ENCODE peak calls at places on chromosomes 6 and 20, in six cellular contexts. One of them, this sample, is unnamed.

GRCh38 chr20:62794007-62794724 is 2.1 kb upstream of the MRGBP start:
- DNase-seq in tibial nerve: peak
- DNase-seq in RWPE1: peak
- DNase-seq in GM13977: peak
- DNase-seq in esophagus squamous epithelium: peak
- DNase-seq in AG10803: peak
- DNase-seq in this sample: peak

GRCh38 chr20:64114356-64114971 is 7.1 kb upstream of the NPBWR2 start:
- DNase-seq in AG10803: no peak
- DNase-seq in tibial nerve: no peak
- DNase-seq in esophagus squamous epithelium: no peak
- DNase-seq in GM13977: no peak
- DNase-seq in RWPE1: no peak
- DNase-seq in this sample: peak

GRCh38 chr20:49534314-49534713 is 33.6 kb downstream of the PTGIS start:
- DNase-seq in tibial nerve: peak
- DNase-seq in AG10803: peak
- DNase-seq in RWPE1: peak
- DNase-seq in esophagus squamous epithelium: no peak
- DNase-seq in GM13977: peak
- DNase-seq in this sample: no peak

GRCh38 chr20:10433014-10433622 is 904 bp downstream of the MKKS start:
- DNase-seq in esophagus squamous epithelium: no peak
- DNase-seq in AG10803: no peak
- DNase-seq in GM13977: no peak
- DNase-seq in RWPE1: no peak
- DNase-seq in tibial nerve: no peak
- DNase-seq in this sample: no peak

GRCh38 chr6:158060447-158061360 is 79.0 kb downstream of the SYNJ2 start:
- DNase-seq in RWPE1: peak
- DNase-seq in esophagus squamous epithelium: peak
- DNase-seq in AG10803: peak
- DNase-seq in tibial nerve: peak
- DNase-seq in GM13977: no peak
- DNase-seq in this sample: peak

GRCh38 chr6:137920331-137920730 is 53.3 kb downstream of the TNFAIP3 start:
- DNase-seq in RWPE1: no peak
- DNase-seq in esophagus squamous epithelium: no peak
- DNase-seq in GM13977: no peak
- DNase-seq in tibial nerve: no peak
- DNase-seq in AG10803: no peak
- DNase-seq in this sample: no peak

GRCh38 chr6:13194852-13195251 is 133.5 kb downstream of the TBC1D7 start:
- DNase-seq in esophagus squamous epithelium: no peak
- DNase-seq in tibial nerve: peak
- DNase-seq in GM13977: peak
- DNase-seq in RWPE1: peak
- DNase-seq in AG10803: peak
- DNase-seq in this sample: peak

GRCh38 chr6:131828080-131828479 is 20.3 kb downstream of the ENPP1 start:
- DNase-seq in esophagus squamous epithelium: no peak
- DNase-seq in AG10803: peak
- DNase-seq in GM13977: no peak
- DNase-seq in tibial nerve: peak
- DNase-seq in RWPE1: no peak
- DNase-seq in this sample: peak

GRCh38 chr6:2715737-2716136 is 35.0 kb downstream of the MYLK4 start:
- DNase-seq in tibial nerve: no peak
- DNase-seq in AG10803: no peak
- DNase-seq in esophagus squamous epithelium: no peak
- DNase-seq in GM13977: no peak
- DNase-seq in RWPE1: no peak
- DNase-seq in this sample: no peak

GRCh38 chr6:134047673-134048072 is 4.8 kb downstream of the SLC2A12 start:
- DNase-seq in esophagus squamous epithelium: no peak
- DNase-seq in tibial nerve: no peak
- DNase-seq in RWPE1: no peak
- DNase-seq in GM13977: no peak
- DNase-seq in AG10803: no peak
- DNase-seq in this sample: no peak

GRCh38 chr6:7720346-7720745 is 5.6 kb upstream of the BMP6 start:
- DNase-seq in AG10803: no peak
- DNase-seq in esophagus squamous epithelium: no peak
- DNase-seq in tibial nerve: no peak
- DNase-seq in RWPE1: no peak
- DNase-seq in GM13977: no peak
- DNase-seq in this sample: no peak

GRCh38 chr6:133474516-133474915 is 233.4 kb downstream of the EYA4 start:
- DNase-seq in AG10803: no peak
- DNase-seq in GM13977: no peak
- DNase-seq in tibial nerve: no peak
- DNase-seq in RWPE1: no peak
- DNase-seq in esophagus squamous epithelium: no peak
- DNase-seq in this sample: no peak

GRCh38 chr20:62358728-62359490 is 8.2 kb downstream of the LAMA5 start:
- DNase-seq in AG10803: no peak
- DNase-seq in tibial nerve: no peak
- DNase-seq in RWPE1: no peak
- DNase-seq in esophagus squamous epithelium: no peak
- DNase-seq in GM13977: no peak
- DNase-seq in this sample: no peak

GRCh38 chr20:1469306-1469905 is 2.8 kb upstream of the NSFL1C start:
- DNase-seq in RWPE1: no peak
- DNase-seq in GM13977: no peak
- DNase-seq in esophagus squamous epithelium: no peak
- DNase-seq in AG10803: no peak
- DNase-seq in tibial nerve: no peak
- DNase-seq in this sample: no peak

GRCh38 chr20:43669332-43669731 is 2.4 kb downstream of the MYBL2 start:
- DNase-seq in RWPE1: peak
- DNase-seq in esophagus squamous epithelium: no peak
- DNase-seq in tibial nerve: no peak
- DNase-seq in GM13977: no peak
- DNase-seq in AG10803: peak
- DNase-seq in this sample: no peak

GRCh38 chr6:113994934-113995342 is 24.0 kb upstream of the HDAC2 start:
- DNase-seq in esophagus squamous epithelium: no peak
- DNase-seq in GM13977: peak
- DNase-seq in tibial nerve: peak
- DNase-seq in RWPE1: peak
- DNase-seq in AG10803: peak
- DNase-seq in this sample: no peak

GRCh38 chr6:106381223-106381622 is 20.7 kb downstream of the CRYBG1 start:
- DNase-seq in GM13977: no peak
- DNase-seq in AG10803: no peak
- DNase-seq in RWPE1: no peak
- DNase-seq in esophagus squamous epithelium: no peak
- DNase-seq in tibial nerve: no peak
- DNase-seq in this sample: no peak

GRCh38 chr6:56223995-56224394 is 23.4 kb downstream of the COL21A1 start:
- DNase-seq in esophagus squamous epithelium: no peak
- DNase-seq in tibial nerve: no peak
- DNase-seq in RWPE1: peak
- DNase-seq in GM13977: no peak
- DNase-seq in AG10803: peak
- DNase-seq in this sample: no peak

GRCh38 chr6:133973109-133973971 is 20.3 kb downstream of the TBPL1 start:
- DNase-seq in esophagus squamous epithelium: no peak
- DNase-seq in tibial nerve: no peak
- DNase-seq in AG10803: peak
- DNase-seq in RWPE1: peak
- DNase-seq in GM13977: peak
- DNase-seq in this sample: no peak

GRCh38 chr20:2671977-2672376 is 8.0 kb upstream of the IDH3B start:
- DNase-seq in GM13977: no peak
- DNase-seq in tibial nerve: no peak
- DNase-seq in RWPE1: no peak
- DNase-seq in AG10803: no peak
- DNase-seq in esophagus squamous epithelium: no peak
- DNase-seq in this sample: no peak

GRCh38 chr6:97401533-97401932 is 118.5 kb upstream of the MMS22L start:
- DNase-seq in esophagus squamous epithelium: no peak
- DNase-seq in RWPE1: no peak
- DNase-seq in GM13977: no peak
- DNase-seq in tibial nerve: no peak
- DNase-seq in AG10803: peak
- DNase-seq in this sample: no peak

GRCh38 chr6:163585932-163586437 is 171.5 kb downstream of the QKI start:
- DNase-seq in esophagus squamous epithelium: no peak
- DNase-seq in tibial nerve: peak
- DNase-seq in RWPE1: peak
- DNase-seq in GM13977: no peak
- DNase-seq in AG10803: peak
- DNase-seq in this sample: peak

GRCh38 chr6:141026504-141026903 is 1106.2 kb upstream of the GJE1 start:
- DNase-seq in GM13977: no peak
- DNase-seq in esophagus squamous epithelium: no peak
- DNase-seq in tibial nerve: no peak
- DNase-seq in AG10803: no peak
- DNase-seq in RWPE1: no peak
- DNase-seq in this sample: no peak

GRCh38 chr20:53099851-53100250 is 127.7 kb downstream of the TSHZ2 start:
- DNase-seq in AG10803: peak
- DNase-seq in RWPE1: no peak
- DNase-seq in GM13977: no peak
- DNase-seq in esophagus squamous epithelium: no peak
- DNase-seq in tibial nerve: no peak
- DNase-seq in this sample: no peak
- TF ChIP-seq CTCF in AG10803: no peak
- TF ChIP-seq CTCF in RWPE1: no peak
- TF ChIP-seq CTCF in GM13977: no peak
- TF ChIP-seq CTCF in esophagus squamous epithelium: no peak
- TF ChIP-seq CTCF in tibial nerve: no peak
- TF ChIP-seq CTCF in this sample: no peak

GRCh38 chr20:23765578-23765977 is 14.8 kb upstream of the CST1 start:
- DNase-seq in esophagus squamous epithelium: no peak
- DNase-seq in AG10803: no peak
- DNase-seq in RWPE1: no peak
- DNase-seq in tibial nerve: no peak
- DNase-seq in GM13977: no peak
- DNase-seq in this sample: no peak

GRCh38 chr20:23763345-23763744 is 12.6 kb upstream of the CST1 start:
- DNase-seq in tibial nerve: no peak
- DNase-seq in AG10803: no peak
- DNase-seq in GM13977: no peak
- DNase-seq in esophagus squamous epithelium: no peak
- DNase-seq in RWPE1: no peak
- DNase-seq in this sample: no peak

GRCh38 chr20:23770384-23770783 is 19.6 kb upstream of the CST1 start:
- DNase-seq in RWPE1: no peak
- DNase-seq in esophagus squamous epithelium: no peak
- DNase-seq in AG10803: no peak
- DNase-seq in tibial nerve: no peak
- DNase-seq in GM13977: no peak
- DNase-seq in this sample: no peak

GRCh38 chr20:23766531-23766930 is 15.8 kb upstream of the CST1 start:
- DNase-seq in GM13977: no peak
- DNase-seq in AG10803: no peak
- DNase-seq in RWPE1: no peak
- DNase-seq in esophagus squamous epithelium: no peak
- DNase-seq in tibial nerve: no peak
- DNase-seq in this sample: no peak
- TF ChIP-seq CTCF in GM13977: no peak
- TF ChIP-seq CTCF in AG10803: no peak
- TF ChIP-seq CTCF in RWPE1: no peak
- TF ChIP-seq CTCF in esophagus squamous epithelium: no peak
- TF ChIP-seq CTCF in tibial nerve: no peak
- TF ChIP-seq CTCF in this sample: no peak

DNA sequence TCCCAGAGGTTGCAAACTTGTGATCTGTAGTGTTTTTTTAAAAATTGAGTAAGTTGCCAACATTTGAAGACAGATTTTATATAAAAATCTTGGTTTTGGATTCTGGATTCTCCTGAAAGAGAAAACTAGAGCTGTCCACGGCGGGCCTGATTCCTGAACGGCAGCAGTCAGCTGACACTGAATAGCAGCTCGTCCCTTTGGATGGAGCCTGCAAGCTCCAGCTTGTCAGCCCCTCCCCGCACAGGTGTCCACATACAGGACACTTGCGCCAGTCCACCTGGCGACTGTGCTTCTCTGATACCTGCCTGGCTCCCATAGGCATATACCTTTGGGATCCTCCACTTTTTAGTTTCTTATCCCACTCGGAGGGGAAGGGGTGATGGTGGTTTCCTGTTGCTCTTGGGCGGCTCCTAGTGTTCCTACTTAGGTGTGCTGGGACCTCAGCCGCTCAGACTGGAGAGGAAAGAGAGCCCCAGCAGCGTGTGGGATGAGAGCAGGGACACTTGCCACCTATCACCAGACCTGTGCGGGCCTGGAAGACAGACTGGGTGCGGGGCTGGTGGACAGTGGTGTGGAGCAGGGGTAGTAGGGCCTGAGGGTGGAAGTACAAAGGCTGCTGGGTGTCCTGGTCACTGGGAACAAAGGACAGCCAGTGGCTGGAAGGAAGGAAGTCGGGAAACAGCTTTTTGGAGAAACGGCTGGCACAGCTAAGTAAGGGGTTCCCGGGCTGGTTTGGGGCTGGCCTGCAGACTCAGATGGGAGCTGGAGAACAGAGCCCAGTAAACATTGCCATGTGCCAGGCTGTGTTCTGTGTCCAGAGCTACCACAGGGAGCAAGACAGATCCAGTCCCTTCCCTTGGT is 18.3 kb downstream of the GHRH start:
- DNase-seq in GM13977: no peak
- DNase-seq in RWPE1: no peak
- DNase-seq in tibial nerve: no peak
- DNase-seq in esophagus squamous epithelium: no peak
- DNase-seq in AG10803: no peak
- DNase-seq in this sample: no peak
- TF ChIP-seq CTCF in GM13977: no peak
- TF ChIP-seq CTCF in RWPE1: no peak
- TF ChIP-seq CTCF in tibial nerve: no peak
- TF ChIP-seq CTCF in esophagus squamous epithelium: no peak
- TF ChIP-seq CTCF in AG10803: no peak
- TF ChIP-seq CTCF in this sample: no peak

DNA sequence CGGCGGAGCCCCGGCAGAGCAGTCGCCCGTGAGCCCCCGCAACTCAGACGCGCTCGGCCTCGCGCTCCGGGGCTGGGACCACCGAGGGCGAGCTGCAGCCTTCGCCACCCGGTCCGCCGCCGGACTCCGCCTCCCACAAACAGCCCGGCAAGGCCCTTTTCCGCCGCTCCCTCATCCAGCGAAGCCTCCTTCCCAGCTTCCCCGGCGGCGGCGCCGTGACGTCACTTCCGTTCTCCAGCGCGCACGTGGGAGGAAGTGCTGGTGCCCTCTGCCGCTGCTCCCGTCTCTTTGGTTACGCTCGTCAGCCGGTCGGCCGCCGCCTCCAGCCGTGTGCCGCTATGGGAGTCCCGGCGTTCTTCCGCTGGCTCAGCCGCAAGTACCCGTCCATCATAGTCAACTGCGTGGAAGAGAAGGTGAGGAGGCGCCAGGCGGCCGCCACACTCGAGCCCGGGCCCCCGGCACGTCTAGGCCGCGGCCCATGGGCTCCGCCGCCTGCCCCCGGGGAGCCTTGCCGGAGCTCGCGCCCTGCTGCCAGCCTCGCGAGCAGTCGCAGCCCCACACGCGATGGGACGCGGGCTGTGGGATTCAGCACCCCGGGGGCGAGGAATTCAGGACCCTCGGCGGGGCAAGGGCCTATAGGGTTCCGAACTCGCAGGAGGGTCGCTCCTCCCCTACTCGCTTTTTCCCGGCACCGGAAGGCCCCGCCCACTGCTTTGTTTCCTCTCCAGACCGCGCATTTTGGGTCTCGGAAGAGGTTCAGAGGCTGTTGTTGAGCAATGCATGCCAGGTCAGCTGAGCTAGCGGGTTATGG is at the start of gene XRN2:
- DNase-seq in AG10803: peak
- DNase-seq in esophagus squamous epithelium: peak
- DNase-seq in RWPE1: peak
- DNase-seq in GM13977: peak
- DNase-seq in tibial nerve: peak
- DNase-seq in this sample: peak
- TF ChIP-seq CTCF in AG10803: peak
- TF ChIP-seq CTCF in esophagus squamous epithelium: no peak
- TF ChIP-seq CTCF in RWPE1: no peak
- TF ChIP-seq CTCF in GM13977: peak
- TF ChIP-seq CTCF in tibial nerve: no peak
- TF ChIP-seq CTCF in this sample: no peak